ENCODE peak calls at places on chromosomes 11 and 22, in five cellular contexts. One of them, this sample, is unnamed.

GRCh38 chr11:79437274-79437980 is 3.4 kb downstream of the TENM4 start:
- DNase-seq in upper lobe of right lung: peak
- DNase-seq in choroid plexus epithelial cell: peak
- DNase-seq in heart left ventricle: peak
- DNase-seq in epithelial cell of esophagus: peak
- DNase-seq in this sample: no peak

GRCh38 chr11:133598879-133599278 is 66.6 kb upstream of the OPCML start:
- DNase-seq in choroid plexus epithelial cell: no peak
- DNase-seq in upper lobe of right lung: no peak
- DNase-seq in epithelial cell of esophagus: no peak
- DNase-seq in heart left ventricle: no peak
- DNase-seq in this sample: no peak

GRCh38 chr22:35349704-35350538 is 31.0 kb upstream of the HMOX1 start:
- DNase-seq in heart left ventricle: no peak
- DNase-seq in epithelial cell of esophagus: no peak
- DNase-seq in upper lobe of right lung: peak
- DNase-seq in choroid plexus epithelial cell: peak
- DNase-seq in this sample: no peak

GRCh38 chr11:36109850-36110606 is 166.2 kb downstream of the LDLRAD3 start:
- DNase-seq in epithelial cell of esophagus: no peak
- DNase-seq in heart left ventricle: no peak
- DNase-seq in upper lobe of right lung: no peak
- DNase-seq in choroid plexus epithelial cell: no peak
- DNase-seq in this sample: no peak

GRCh38 chr22:46589141-46589748 is 30.9 kb upstream of the GRAMD4 start:
- DNase-seq in epithelial cell of esophagus: no peak
- DNase-seq in choroid plexus epithelial cell: no peak
- DNase-seq in heart left ventricle: no peak
- DNase-seq in upper lobe of right lung: no peak
- DNase-seq in this sample: no peak

GRCh38 chr11:73121692-73122091 is 20.4 kb downstream of the FCHSD2 start:
- DNase-seq in upper lobe of right lung: no peak
- DNase-seq in heart left ventricle: no peak
- DNase-seq in choroid plexus epithelial cell: no peak
- DNase-seq in epithelial cell of esophagus: no peak
- DNase-seq in this sample: no peak

GRCh38 chr22:45826520-45826919 is 150.4 kb downstream of the WNT7B start:
- DNase-seq in epithelial cell of esophagus: no peak
- DNase-seq in upper lobe of right lung: no peak
- DNase-seq in choroid plexus epithelial cell: no peak
- DNase-seq in heart left ventricle: no peak
- DNase-seq in this sample: no peak

GRCh38 chr22:20777420-20778177 is 3.7 kb downstream of the SERPIND1 start:
- DNase-seq in upper lobe of right lung: no peak
- DNase-seq in choroid plexus epithelial cell: peak
- DNase-seq in heart left ventricle: no peak
- DNase-seq in epithelial cell of esophagus: peak
- DNase-seq in this sample: no peak

GRCh38 chr22:17402304-17402703 is 33.0 kb downstream of the CECR2 start:
- DNase-seq in heart left ventricle: no peak
- DNase-seq in epithelial cell of esophagus: no peak
- DNase-seq in choroid plexus epithelial cell: no peak
- DNase-seq in upper lobe of right lung: no peak
- DNase-seq in this sample: no peak

GRCh38 chr11:61482513-61482912 is 26.0 kb upstream of the LRRC10B start:
- DNase-seq in heart left ventricle: no peak
- DNase-seq in upper lobe of right lung: no peak
- DNase-seq in epithelial cell of esophagus: no peak
- DNase-seq in choroid plexus epithelial cell: no peak
- DNase-seq in this sample: no peak

GRCh38 chr11:83115551-83115950 is 41.4 kb upstream of the PCF11 start:
- DNase-seq in heart left ventricle: peak
- DNase-seq in upper lobe of right lung: no peak
- DNase-seq in epithelial cell of esophagus: no peak
- DNase-seq in choroid plexus epithelial cell: peak
- DNase-seq in this sample: no peak

GRCh38 chr11:132623496-132623895 is 908.8 kb downstream of the OPCML start:
- DNase-seq in upper lobe of right lung: no peak
- DNase-seq in heart left ventricle: no peak
- DNase-seq in epithelial cell of esophagus: no peak
- DNase-seq in choroid plexus epithelial cell: no peak
- DNase-seq in this sample: no peak

GRCh38 chr22:46061124-46061410 is 84.1 kb upstream of the WNT7B start:
- DNase-seq in heart left ventricle: no peak
- DNase-seq in epithelial cell of esophagus: no peak
- DNase-seq in choroid plexus epithelial cell: no peak
- DNase-seq in upper lobe of right lung: peak
- DNase-seq in this sample: no peak

GRCh38 chr22:48708558-48709245 is 1119.0 kb downstream of the BRD1 start:
- DNase-seq in upper lobe of right lung: peak
- DNase-seq in choroid plexus epithelial cell: no peak
- DNase-seq in epithelial cell of esophagus: no peak
- DNase-seq in heart left ventricle: no peak
- DNase-seq in this sample: no peak

GRCh38 chr22:41501209-41501608 is 32.3 kb downstream of the ACO2 start:
- DNase-seq in heart left ventricle: no peak
- DNase-seq in choroid plexus epithelial cell: peak
- DNase-seq in epithelial cell of esophagus: peak
- DNase-seq in upper lobe of right lung: no peak
- DNase-seq in this sample: no peak

GRCh38 chr22:25095869-25096268 is 103.8 kb upstream of the CRYBB3 start:
- DNase-seq in choroid plexus epithelial cell: no peak
- DNase-seq in upper lobe of right lung: no peak
- DNase-seq in heart left ventricle: no peak
- DNase-seq in epithelial cell of esophagus: no peak
- DNase-seq in this sample: no peak

GRCh38 chr22:49935561-49935960 is 17.1 kb downstream of the CRELD2 start:
- DNase-seq in choroid plexus epithelial cell: no peak
- DNase-seq in heart left ventricle: no peak
- DNase-seq in epithelial cell of esophagus: no peak
- DNase-seq in upper lobe of right lung: no peak
- DNase-seq in this sample: no peak

GRCh38 chr11:2466869-2467694 is 22.3 kb downstream of the KCNQ1 start:
- DNase-seq in epithelial cell of esophagus: no peak
- DNase-seq in upper lobe of right lung: peak
- DNase-seq in choroid plexus epithelial cell: no peak
- DNase-seq in heart left ventricle: no peak
- DNase-seq in this sample: no peak

GRCh38 chr11:60763692-60764369 is 7.2 kb downstream of the MS4A15 start:
- DNase-seq in upper lobe of right lung: no peak
- DNase-seq in choroid plexus epithelial cell: no peak
- DNase-seq in heart left ventricle: no peak
- DNase-seq in epithelial cell of esophagus: no peak
- DNase-seq in this sample: no peak

GRCh38 chr11:44005076-44005800 is 42.5 kb upstream of the ACCSL start:
- DNase-seq in epithelial cell of esophagus: no peak
- DNase-seq in upper lobe of right lung: no peak
- DNase-seq in heart left ventricle: peak
- DNase-seq in choroid plexus epithelial cell: no peak
- DNase-seq in this sample: no peak

GRCh38 chr22:47192651-47193437 is 430.4 kb downstream of the TBC1D22A start:
- DNase-seq in upper lobe of right lung: peak
- DNase-seq in choroid plexus epithelial cell: no peak
- DNase-seq in epithelial cell of esophagus: no peak
- DNase-seq in heart left ventricle: peak
- DNase-seq in this sample: no peak

GRCh38 chr11:11171854-11172253 is 181.2 kb downstream of the CSNK2A3 start:
- DNase-seq in heart left ventricle: no peak
- DNase-seq in choroid plexus epithelial cell: no peak
- DNase-seq in upper lobe of right lung: no peak
- DNase-seq in epithelial cell of esophagus: no peak
- DNase-seq in this sample: peak

GRCh38 chr22:42881982-42882656 is 25.0 kb upstream of the ARFGAP3 start:
- DNase-seq in epithelial cell of esophagus: no peak
- DNase-seq in heart left ventricle: no peak
- DNase-seq in upper lobe of right lung: no peak
- DNase-seq in choroid plexus epithelial cell: no peak
- DNase-seq in this sample: no peak

GRCh38 chr11:87281496-87281895 is 243.8 kb downstream of the TMEM135 start:
- DNase-seq in upper lobe of right lung: no peak
- DNase-seq in epithelial cell of esophagus: peak
- DNase-seq in heart left ventricle: no peak
- DNase-seq in choroid plexus epithelial cell: peak
- DNase-seq in this sample: no peak

GRCh38 chr11:46607516-46607915 is 9.5 kb downstream of the HARBI1 start:
- DNase-seq in heart left ventricle: no peak
- DNase-seq in upper lobe of right lung: no peak
- DNase-seq in epithelial cell of esophagus: no peak
- DNase-seq in choroid plexus epithelial cell: no peak
- DNase-seq in this sample: no peak

DNA sequence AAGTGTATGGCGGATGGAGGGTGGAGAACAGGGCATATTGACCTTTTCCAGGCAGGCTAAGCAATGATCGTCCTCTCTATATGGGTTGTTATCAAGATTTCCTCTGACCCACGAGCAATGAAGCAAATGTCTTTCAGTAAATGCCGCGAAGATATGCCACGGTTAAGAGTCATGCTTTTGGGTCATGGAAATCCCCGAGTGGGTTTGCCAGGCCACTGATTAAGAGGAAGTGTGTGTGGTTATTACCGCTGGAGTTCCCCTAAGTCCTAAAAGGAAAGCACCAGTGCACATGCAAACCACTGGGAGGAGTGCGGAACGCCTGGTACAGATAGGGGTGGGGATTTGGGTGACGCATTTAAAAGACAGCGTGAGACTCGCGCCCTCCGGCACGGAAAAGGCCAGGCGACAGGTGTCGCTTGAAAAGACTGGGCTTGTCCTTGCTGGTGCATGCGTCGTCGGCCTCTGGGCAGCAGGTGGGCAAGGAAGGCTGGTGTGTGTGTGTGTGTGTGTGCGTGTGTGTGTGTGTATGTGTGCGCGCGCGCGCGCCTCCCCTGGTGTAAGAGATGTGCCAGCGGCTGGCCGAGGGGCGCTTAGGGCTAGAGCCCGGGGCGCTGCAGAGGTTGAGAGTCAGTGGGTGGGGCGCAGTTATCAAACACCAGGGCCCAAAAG is at the start of gene BIRC3:
- DNase-seq in upper lobe of right lung: peak
- DNase-seq in heart left ventricle: peak
- DNase-seq in choroid plexus epithelial cell: peak
- DNase-seq in epithelial cell of esophagus: peak
- DNase-seq in this sample: peak
- TF ChIP-seq CTCF in upper lobe of right lung: peak
- TF ChIP-seq CTCF in heart left ventricle: peak
- TF ChIP-seq CTCF in choroid plexus epithelial cell: peak
- TF ChIP-seq CTCF in epithelial cell of esophagus: peak
- TF ChIP-seq CTCF in this sample: peak

DNA sequence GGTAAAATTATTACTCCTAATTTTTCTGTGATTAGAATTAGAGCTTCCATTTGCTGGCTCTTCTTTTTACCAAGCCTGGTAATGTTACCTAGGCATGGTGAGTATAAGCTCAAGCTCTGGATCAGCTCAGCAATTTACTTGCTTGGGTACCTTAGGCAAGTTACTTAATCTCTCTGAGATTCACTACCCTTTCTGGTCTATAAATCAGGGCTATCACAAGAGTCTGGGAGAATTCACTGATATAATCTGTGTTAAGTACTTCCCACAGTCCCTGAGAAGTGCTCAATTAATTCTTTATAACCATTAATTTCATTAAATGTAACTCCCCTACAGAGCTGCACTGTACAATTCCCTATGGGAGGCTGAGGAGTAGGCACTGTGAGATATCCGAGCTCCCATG is 44.2 kb downstream of the TMEM123 start:
- DNase-seq in heart left ventricle: no peak
- DNase-seq in epithelial cell of esophagus: no peak
- DNase-seq in choroid plexus epithelial cell: no peak
- DNase-seq in upper lobe of right lung: no peak
- DNase-seq in this sample: no peak
- H3K4me3 ChIP-seq in heart left ventricle: no peak
- H3K4me3 ChIP-seq in epithelial cell of esophagus: no peak
- H3K4me3 ChIP-seq in choroid plexus epithelial cell: no peak
- H3K4me3 ChIP-seq in upper lobe of right lung: no peak
- H3K4me3 ChIP-seq in this sample: no peak

GRCh38 chr22:30667486-30668305 is at the start of gene DUSP18:
- DNase-seq in upper lobe of right lung: peak
- DNase-seq in heart left ventricle: peak
- DNase-seq in epithelial cell of esophagus: peak
- DNase-seq in choroid plexus epithelial cell: peak
- DNase-seq in this sample: peak
- TF ChIP-seq CTCF in upper lobe of right lung: peak
- TF ChIP-seq CTCF in heart left ventricle: peak
- TF ChIP-seq CTCF in epithelial cell of esophagus: peak
- TF ChIP-seq CTCF in choroid plexus epithelial cell: peak
- TF ChIP-seq CTCF in this sample: peak

GRCh38 chr11:121225402-121225801 is 67.2 kb upstream of the SC5D start:
- DNase-seq in heart left ventricle: no peak
- DNase-seq in upper lobe of right lung: no peak
- DNase-seq in choroid plexus epithelial cell: no peak
- DNase-seq in epithelial cell of esophagus: no peak
- DNase-seq in this sample: no peak

GRCh38 chr11:121231576-121232278 is 60.8 kb upstream of the SC5D start:
- DNase-seq in heart left ventricle: no peak
- DNase-seq in upper lobe of right lung: no peak
- DNase-seq in epithelial cell of esophagus: no peak
- DNase-seq in choroid plexus epithelial cell: no peak
- DNase-seq in this sample: no peak

GRCh38 chr11:121235057-121235456 is 57.5 kb upstream of the SC5D start:
- DNase-seq in epithelial cell of esophagus: no peak
- DNase-seq in heart left ventricle: no peak
- DNase-seq in choroid plexus epithelial cell: no peak
- DNase-seq in upper lobe of right lung: no peak
- DNase-seq in this sample: no peak

GRCh38 chr11:121226415-121227263 is 65.9 kb upstream of the SC5D start:
- DNase-seq in choroid plexus epithelial cell: no peak
- DNase-seq in upper lobe of right lung: no peak
- DNase-seq in epithelial cell of esophagus: no peak
- DNase-seq in heart left ventricle: no peak
- DNase-seq in this sample: no peak

DNA sequence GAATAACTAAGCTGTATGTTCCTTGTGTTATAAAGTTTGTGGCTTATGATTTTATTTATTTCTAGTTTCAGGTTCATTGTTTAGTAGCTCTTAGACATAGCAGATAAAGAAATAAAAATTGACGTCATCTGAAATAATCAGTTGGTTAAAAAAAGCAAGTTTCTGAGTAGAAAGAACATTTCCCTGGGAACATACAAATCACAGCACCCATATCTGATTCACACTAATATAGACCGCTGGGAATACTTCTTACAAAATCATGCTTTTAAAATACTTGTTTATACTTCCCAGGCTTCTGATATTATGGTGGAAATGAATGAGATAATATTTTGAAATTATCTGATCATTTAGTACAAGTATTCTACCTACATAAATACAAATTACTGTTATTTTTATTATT is 63.1 kb upstream of the SC5D start:
- DNase-seq in upper lobe of right lung: no peak
- DNase-seq in heart left ventricle: no peak
- DNase-seq in choroid plexus epithelial cell: no peak
- DNase-seq in epithelial cell of esophagus: no peak
- DNase-seq in this sample: no peak
- H3K4me3 ChIP-seq in upper lobe of right lung: no peak
- H3K4me3 ChIP-seq in heart left ventricle: no peak
- H3K4me3 ChIP-seq in choroid plexus epithelial cell: no peak
- H3K4me3 ChIP-seq in epithelial cell of esophagus: no peak
- H3K4me3 ChIP-seq in this sample: no peak